ENCODE peak calls at places on chromosome 13, in four cellular contexts. One of them, this sample, is unnamed. For H3K4me1, the result is how much of the 10 kb centered on the place peaks cover.

GRCh38 chr13:82330499-82330898 is 1551.8 kb downstream of the SLITRK1 start:
- DNase-seq in PC-3: peak
- DNase-seq in adrenal gland: no peak
- DNase-seq in psoas muscle: no peak
- DNase-seq in this sample: no peak

GRCh38 chr13:104782741-104783140 is 1716.5 kb upstream of the SLC10A2 start:
- DNase-seq in PC-3: no peak
- DNase-seq in adrenal gland: no peak
- DNase-seq in psoas muscle: no peak
- DNase-seq in this sample: no peak

GRCh38 chr13:50082426-50083283 is 67.4 kb downstream of the KCNRG start:
- DNase-seq in PC-3: peak
- DNase-seq in adrenal gland: peak
- DNase-seq in psoas muscle: peak
- DNase-seq in this sample: peak

GRCh38 chr13:112969692-112970338 is 801 bp downstream of the MCF2L start:
- DNase-seq in PC-3: no peak
- DNase-seq in adrenal gland: no peak
- DNase-seq in psoas muscle: no peak
- DNase-seq in this sample: no peak

GRCh38 chr13:98293103-98293502 is 116.0 kb upstream of the RNF113B start:
- DNase-seq in PC-3: peak
- DNase-seq in adrenal gland: no peak
- DNase-seq in psoas muscle: no peak
- DNase-seq in this sample: no peak

GRCh38 chr13:86446311-86446710 is 647.1 kb upstream of the SLITRK6 start:
- DNase-seq in PC-3: peak
- DNase-seq in adrenal gland: no peak
- DNase-seq in psoas muscle: no peak
- DNase-seq in this sample: no peak

GRCh38 chr13:101019126-101019525 is 344.5 kb upstream of the TMTC4 start:
- DNase-seq in PC-3: no peak
- DNase-seq in adrenal gland: no peak
- DNase-seq in psoas muscle: no peak
- DNase-seq in this sample: no peak

GRCh38 chr13:100088648-100089601 is at the start of gene PCCA:
- DNase-seq in PC-3: peak
- DNase-seq in adrenal gland: peak
- DNase-seq in psoas muscle: peak
- DNase-seq in this sample: peak

GRCh38 chr13:95784161-95784880 is 107.4 kb downstream of the DNAJC3 start:
- DNase-seq in PC-3: peak
- DNase-seq in adrenal gland: no peak
- DNase-seq in psoas muscle: no peak
- DNase-seq in this sample: no peak

GRCh38 chr13:111659842-111660241 is 339.4 kb downstream of the TEX29 start:
- DNase-seq in PC-3: no peak
- DNase-seq in adrenal gland: no peak
- DNase-seq in psoas muscle: no peak
- DNase-seq in this sample: no peak

GRCh38 chr13:38570706-38571105 is 116.2 kb upstream of the FREM2 start:
- DNase-seq in PC-3: no peak
- DNase-seq in adrenal gland: no peak
- DNase-seq in psoas muscle: no peak
- DNase-seq in this sample: no peak

GRCh38 chr13:63567031-63567430 is 2151.4 kb upstream of the PCDH20 start:
- DNase-seq in PC-3: no peak
- DNase-seq in adrenal gland: no peak
- DNase-seq in psoas muscle: no peak
- DNase-seq in this sample: no peak

GRCh38 chr13:67136157-67136556 is 94.0 kb downstream of the PCDH9 start:
- DNase-seq in PC-3: no peak
- DNase-seq in adrenal gland: no peak
- DNase-seq in psoas muscle: no peak
- DNase-seq in this sample: no peak

GRCh38 chr13:60028021-60028420 is 135.7 kb downstream of the DIAPH3 start:
- DNase-seq in PC-3: no peak
- DNase-seq in adrenal gland: no peak
- DNase-seq in psoas muscle: no peak
- DNase-seq in this sample: no peak

GRCh38 chr13:51811046-51811445 is 7.1 kb upstream of the DHRS12 start:
- DNase-seq in PC-3: no peak
- DNase-seq in adrenal gland: no peak
- DNase-seq in psoas muscle: no peak
- DNase-seq in this sample: no peak

GRCh38 chr13:32323912-32324311 is 8.6 kb downstream of the BRCA2 start:
- DNase-seq in PC-3: peak
- DNase-seq in adrenal gland: no peak
- DNase-seq in psoas muscle: no peak
- DNase-seq in this sample: no peak

GRCh38 chr13:98537740-98538139 is 39.2 kb downstream of the STK24 start:
- DNase-seq in PC-3: no peak
- DNase-seq in adrenal gland: no peak
- DNase-seq in psoas muscle: no peak
- DNase-seq in this sample: no peak

GRCh38 chr13:36882829-36883390 is 37.1 kb downstream of the SMAD9 start:
- DNase-seq in PC-3: no peak
- DNase-seq in adrenal gland: no peak
- DNase-seq in psoas muscle: no peak
- DNase-seq in this sample: no peak

GRCh38 chr13:90867336-90867683 is 480.2 kb upstream of the MIR17HG start:
- DNase-seq in PC-3: peak
- DNase-seq in adrenal gland: peak
- DNase-seq in psoas muscle: peak
- DNase-seq in this sample: peak

GRCh38 chr13:44236370-44236769 is 137.3 kb upstream of the SERP2 start:
- DNase-seq in PC-3: no peak
- DNase-seq in adrenal gland: peak
- DNase-seq in psoas muscle: no peak
- DNase-seq in this sample: no peak

GRCh38 chr13:112202966-112203365 is 136.0 kb downstream of the SOX1 start:
- DNase-seq in PC-3: no peak
- DNase-seq in adrenal gland: no peak
- DNase-seq in psoas muscle: no peak
- DNase-seq in this sample: no peak

GRCh38 chr13:25224151-25224550 is 52.1 kb upstream of the AMER2 start:
- DNase-seq in PC-3: no peak
- DNase-seq in adrenal gland: no peak
- DNase-seq in psoas muscle: no peak
- DNase-seq in this sample: no peak

GRCh38 chr13:43805071-43805468 is 18.3 kb upstream of the ENOX1 start:
- DNase-seq in PC-3: peak
- DNase-seq in adrenal gland: no peak
- DNase-seq in psoas muscle: no peak
- DNase-seq in this sample: no peak

GRCh38 chr13:93715866-93716265 is 489.3 kb downstream of the GPC6 start:
- DNase-seq in PC-3: peak
- DNase-seq in adrenal gland: no peak
- DNase-seq in psoas muscle: no peak
- DNase-seq in this sample: no peak

GRCh38 chr13:46160474-46161066 is 21.4 kb downstream of the LCP1 start:
- DNase-seq in PC-3: peak
- DNase-seq in adrenal gland: no peak
- DNase-seq in psoas muscle: no peak
- DNase-seq in this sample: no peak

GRCh38 chr13:40206241-40207109 is 460.0 kb downstream of the FOXO1 start:
- DNase-seq in PC-3: peak
- DNase-seq in adrenal gland: no peak
- DNase-seq in psoas muscle: no peak
- DNase-seq in this sample: no peak

GRCh38 chr13:28349901-28350654 is 144.8 kb downstream of the FLT1 start:
- DNase-seq in PC-3: no peak
- DNase-seq in adrenal gland: peak
- DNase-seq in psoas muscle: no peak
- DNase-seq in this sample: no peak
- H3K4me1 ChIP-seq in PC-3: under half
- H3K4me1 ChIP-seq in adrenal gland: under half
- H3K4me1 ChIP-seq in psoas muscle: under half
- H3K4me1 ChIP-seq in this sample: under half

DNA sequence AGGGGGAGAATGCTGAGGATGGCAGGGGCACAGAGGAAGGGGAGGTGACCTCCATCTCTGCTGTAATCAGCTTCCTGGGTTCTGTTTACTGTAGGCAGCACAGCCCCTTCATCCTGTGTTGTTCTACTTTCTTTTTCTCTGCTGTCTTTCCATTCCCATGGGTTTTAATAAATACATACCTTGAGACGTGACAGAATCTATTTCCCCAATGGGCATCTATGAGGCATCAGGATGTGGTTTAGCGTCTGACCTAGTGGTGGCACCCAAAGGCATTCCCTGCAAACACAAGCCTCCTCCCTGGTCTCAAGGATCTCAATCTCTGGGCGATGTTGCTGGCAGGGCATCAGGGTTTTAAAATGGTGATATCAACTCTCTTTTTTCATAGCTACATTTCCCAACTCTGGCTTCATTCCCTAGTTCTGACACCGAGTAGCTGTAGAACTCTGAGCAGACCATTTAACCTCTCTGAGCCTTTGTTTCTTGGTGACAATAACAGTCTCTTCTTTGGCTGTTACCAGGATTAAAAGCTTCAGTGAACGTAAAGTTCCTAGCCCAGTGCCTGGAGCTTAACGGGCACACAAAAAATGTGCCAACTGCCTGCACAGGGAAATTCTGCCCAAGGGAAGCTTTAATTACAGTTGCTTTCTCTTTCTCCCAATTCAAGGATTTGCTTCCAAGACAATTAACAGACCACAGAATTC is 60.9 kb downstream of the ALOX5AP start:
- DNase-seq in PC-3: peak
- DNase-seq in adrenal gland: peak
- DNase-seq in psoas muscle: no peak
- DNase-seq in this sample: peak
- H3K4me1 ChIP-seq in PC-3: under half
- H3K4me1 ChIP-seq in adrenal gland: under half
- H3K4me1 ChIP-seq in psoas muscle: under half
- H3K4me1 ChIP-seq in this sample: under half

DNA sequence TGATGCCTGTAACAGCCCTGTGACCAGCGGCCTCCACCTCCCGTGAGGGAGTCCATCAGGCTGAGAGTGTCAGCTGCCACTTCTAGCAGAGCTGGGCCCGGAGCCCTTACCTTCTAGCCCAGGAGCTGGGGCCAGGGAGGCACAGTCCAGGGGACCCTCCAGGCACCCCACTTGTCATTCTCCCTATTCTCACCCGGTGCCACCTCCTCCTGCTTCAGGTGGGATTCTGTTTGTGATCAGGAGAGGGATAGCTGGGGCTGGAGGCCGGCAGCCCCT is 4.1 kb downstream of the RASA3 start:
- DNase-seq in PC-3: no peak
- DNase-seq in adrenal gland: no peak
- DNase-seq in psoas muscle: no peak
- DNase-seq in this sample: no peak
- H3K4me1 ChIP-seq in PC-3: under half
- H3K4me1 ChIP-seq in adrenal gland: under half
- H3K4me1 ChIP-seq in psoas muscle: half or more
- H3K4me1 ChIP-seq in this sample: under half

GRCh38 chr13:110552767-110553166 is 8.8 kb downstream of the RAB20 start:
- DNase-seq in PC-3: no peak
- DNase-seq in adrenal gland: no peak
- DNase-seq in psoas muscle: no peak
- DNase-seq in this sample: no peak
- H3K4me1 ChIP-seq in PC-3: under half
- H3K4me1 ChIP-seq in adrenal gland: half or more
- H3K4me1 ChIP-seq in psoas muscle: under half
- H3K4me1 ChIP-seq in this sample: under half

DNA sequence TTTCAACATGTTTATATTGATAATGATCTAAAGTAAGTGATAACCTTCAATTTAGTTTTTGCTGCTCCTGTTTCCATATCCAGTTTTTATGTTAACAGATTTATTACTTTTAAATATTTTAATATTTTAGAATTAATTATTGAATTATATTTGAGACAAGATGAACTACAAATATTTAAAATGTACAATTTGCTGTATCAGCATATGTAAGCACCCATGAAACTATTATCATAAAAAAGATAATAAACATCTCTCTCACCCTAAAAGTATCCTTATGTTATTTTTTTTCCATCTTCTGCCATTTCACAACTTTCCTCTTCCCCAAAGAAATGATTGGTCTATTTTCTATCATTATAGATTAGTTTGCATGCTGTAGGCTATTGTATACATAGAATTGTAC is 1426.6 kb upstream of the PRR20A start:
- DNase-seq in PC-3: no peak
- DNase-seq in adrenal gland: no peak
- DNase-seq in psoas muscle: no peak
- DNase-seq in this sample: no peak
- H3K4me1 ChIP-seq in PC-3: under half
- H3K4me1 ChIP-seq in adrenal gland: under half
- H3K4me1 ChIP-seq in psoas muscle: under half
- H3K4me1 ChIP-seq in this sample: under half

GRCh38 chr13:74024856-74025255 is 109.3 kb downstream of the KLF12 start:
- DNase-seq in PC-3: no peak
- DNase-seq in adrenal gland: no peak
- DNase-seq in psoas muscle: no peak
- DNase-seq in this sample: no peak
- H3K4me1 ChIP-seq in PC-3: under half
- H3K4me1 ChIP-seq in adrenal gland: under half
- H3K4me1 ChIP-seq in psoas muscle: under half
- H3K4me1 ChIP-seq in this sample: under half